ENCODE peak calls at places on chromosomes 13 and 19, in nine cellular contexts. L is thoracic aorta; N is endothelial cell; W is HuH-7.5; Z is activated CD4-positive, alpha-beta T cell treated with anti-CD3 and anti-CD28 coated beads, Interleukin-2, amount 10 ng/mL, durations not matched to agents 7 days and 5 days; Q is T-helper 9 cell; Y is WTC11; P is CD4-positive, alpha-beta T cell; X is H9. U is an unnamed sample.
A peak's percentile ranks its signal among the peaks of the same experiment; 100 is the strongest.

GRCh38 chr19:27793128-27793643 is 1419.8 kb downstream of the UQCRFS1 start:
- DNase-seq in Z (peak; percentile 79), W (peak; percentile 46), Y (peak; percentile 67), L (peak; percentile 39), N (peak; percentile 18), Q (peak; percentile 48), X (peak; percentile 96), P (peak; percentile 53), U (peak; percentile 80)

GRCh38 chr13:111490611-111491010 is 170.2 kb downstream of the TEX29 start:
- DNase-seq in Y (no peak), W (no peak), N (no peak), L (no peak), Q (no peak), P (no peak), X (no peak), Z (no peak), U (no peak)

GRCh38 chr13:101144808-101145419 is 271.4 kb downstream of the NALCN start:
- DNase-seq in Z (peak; percentile 53), Q (no peak), Y (no peak), N (peak; percentile 21), W (no peak), L (no peak), X (no peak), P (no peak), U (no peak)

GRCh38 chr19:28744014-28744413 is 468.9 kb downstream of the UQCRFS1 start:
- DNase-seq in W (no peak), N (no peak), Z (no peak), Q (no peak), L (no peak), X (no peak), Y (no peak), P (no peak), U (no peak)

GRCh38 chr13:73781384-73781783 is 352.8 kb downstream of the KLF12 start:
- DNase-seq in Z (no peak), W (no peak), N (no peak), P (no peak), Q (no peak), X (no peak), L (no peak), Y (no peak), U (no peak)

GRCh38 chr19:3207466-3208242 is 16.8 kb upstream of the CELF5 start:
- DNase-seq in N (no peak), Q (no peak), P (no peak), W (no peak), L (no peak), X (peak; percentile 77), Y (peak; percentile 62), Z (no peak), U (no peak)

GRCh38 chr19:33047422-33047821 is 17.3 kb downstream of the RHPN2 start:
- DNase-seq in L (no peak), W (no peak), X (peak; percentile 91), P (no peak), N (no peak), Q (no peak), Y (peak; percentile 37), Z (no peak), U (no peak)

GRCh38 chr19:38015216-38015615 is 108.2 kb downstream of the SIPA1L3 start:
- DNase-seq in W (no peak), L (no peak), P (no peak), Q (no peak), X (no peak), N (no peak), Z (no peak), Y (no peak), U (no peak)

GRCh38 chr13:110319774-110320509 is 12.9 kb downstream of the COL4A2 start:
- DNase-seq in P (no peak), Z (peak; percentile 55), W (no peak), X (peak; percentile 25), L (no peak), N (peak; percentile 33), Q (no peak), Y (no peak), U (no peak)

GRCh38 chr13:108560092-108560491 is 69.3 kb upstream of the MYO16 start:
- DNase-seq in X (no peak), Z (no peak), L (no peak), P (no peak), N (no peak), Q (no peak), Y (no peak), W (no peak), U (no peak)

GRCh38 chr19:8880864-8881488 is 48.8 kb downstream of the MBD3L1 start:
- DNase-seq in P (no peak), L (no peak), W (no peak), Y (no peak), N (no peak), X (no peak), Q (no peak), Z (no peak), U (no peak)

GRCh38 chr13:49679244-49679643 is 12.0 kb downstream of the EBPL start:
- DNase-seq in W (no peak), N (no peak), L (no peak), X (no peak), Z (peak; percentile 42), Q (no peak), P (no peak), Y (no peak), U (no peak)

GRCh38 chr19:49335071-49335783 is at the start of gene CD37:
- DNase-seq in Z (peak; percentile 69), W (no peak), L (no peak), N (no peak), Y (no peak), P (peak; percentile 33), X (peak; percentile 21), Q (peak; percentile 39), U (no peak)

GRCh38 chr19:35045667-35046300 is 4.3 kb downstream of the HPN start:
- DNase-seq in Y (peak; percentile 63), P (peak; percentile 16), L (no peak), W (no peak), N (peak; percentile 36), Z (peak; percentile 57), X (peak; percentile 73), Q (no peak), U (peak; percentile 26)